ENCODE peak calls at places on chromosomes 5 and 9, in four cellular contexts. Q, W, F and Y are unnamed samples.

GRCh38 chr9:89603629-89604462 is 966 bp upstream of the GADD45G start:
- DNase-seq in F (peak; percentile 90), Q (peak; percentile 69), W (peak; percentile 63), Y (peak; percentile 85)

GRCh38 chr9:113640418-113640817 is 176.9 kb downstream of the RGS3 start:
- DNase-seq in Q (no peak), W (no peak), F (no peak), Y (no peak)

GRCh38 chr5:73030531-73030930 is 74.7 kb downstream of the FCHO2 start:
- DNase-seq in W (no peak), F (no peak), Q (no peak), Y (peak; percentile 56)

GRCh38 chr5:164119806-164120440 is 614.5 kb downstream of the MAT2B start:
- DNase-seq in F (no peak), Q (no peak), W (peak; percentile 54), Y (peak; percentile 84)

GRCh38 chr5:124839371-124839998 is 93.0 kb upstream of the ZNF608 start:
- DNase-seq in Q (no peak), F (no peak), W (no peak), Y (peak; percentile 50)

GRCh38 chr5:114362197-114362976 is 517 bp downstream of the KCNN2 start:
- DNase-seq in F (no peak), Q (peak; percentile 24), W (no peak), Y (no peak)

GRCh38 chr5:95178046-95178651 is 106.7 kb downstream of the MCTP1 start:
- DNase-seq in F (no peak), Q (peak; percentile 25), W (peak; percentile 85), Y (no peak)

GRCh38 chr9:137139468-137140150 is 655 bp downstream of the GRIN1 start:
- DNase-seq in Q (no peak), W (no peak), F (no peak), Y (no peak)

GRCh38 chr9:83937861-83938455 is 16.7 kb upstream of the KIF27 start:
- DNase-seq in F (no peak), Q (peak; percentile 21), W (peak; percentile 75), Y (peak; percentile 60)

GRCh38 chr9:108953983-108954574 is 19.9 kb downstream of the ABITRAM start:
- DNase-seq in Q (no peak), F (no peak), W (peak; percentile 44), Y (peak; percentile 40)

GRCh38 chr9:3441197-3441816 is 84.5 kb downstream of the RFX3 start:
- DNase-seq in Q (peak; percentile 9), F (no peak), W (peak; percentile 57), Y (peak; percentile 14)

GRCh38 chr5:179404321-179405053 is 59.2 kb upstream of the ADAMTS2 start:
- DNase-seq in Q (no peak), W (no peak), F (no peak), Y (no peak)

GRCh38 chr5:113162770-113163169 is 186.2 kb downstream of the DCP2 start:
- DNase-seq in W (peak; percentile 11), F (no peak), Q (no peak), Y (no peak)

GRCh38 chr5:143177263-143177994 is 226.1 kb downstream of the NR3C1 start:
- DNase-seq in W (peak; percentile 98), F (no peak), Q (no peak), Y (no peak)

GRCh38 chr9:113963914-113964739 is 88.0 kb downstream of the ZNF618 start:
- DNase-seq in F (no peak), W (no peak), Q (no peak), Y (no peak)

GRCh38 chr9:90878562-90878961 is 76.9 kb downstream of the SYK start:
- DNase-seq in F (no peak), W (no peak), Q (no peak), Y (no peak)

GRCh38 chr5:91307023-91307422 is 76.1 kb downstream of the ARRDC3 start:
- DNase-seq in W (no peak), F (no peak), Q (no peak), Y (no peak)

GRCh38 chr5:43037929-43038510 is 2.1 kb downstream of the ANXA2R start:
- DNase-seq in F (no peak), Q (no peak), W (no peak), Y (no peak)

GRCh38 chr5:110194191-110194590 is 504.5 kb downstream of the MAN2A1 start:
- DNase-seq in W (no peak), Q (no peak), F (no peak), Y (no peak)

GRCh38 chr5:62044989-62045388 is 261.0 kb upstream of the KIF2A start:
- DNase-seq in Q (no peak), F (no peak), W (no peak), Y (no peak)

GRCh38 chr9:131619680-131620079 is 74.4 kb downstream of the PRRT1B start:
- DNase-seq in Q (no peak), W (no peak), F (no peak), Y (no peak)

GRCh38 chr5:65790371-65791163 is 68.6 kb downstream of the NLN start:
- DNase-seq in W (no peak), Q (no peak), F (no peak), Y (no peak)

GRCh38 chr9:38312406-38312805 is 80.1 kb upstream of the ALDH1B1 start:
- DNase-seq in Q (no peak), W (no peak), F (no peak), Y (no peak)

GRCh38 chr9:133184971-133185370 is 21.3 kb upstream of the GBGT1 start:
- DNase-seq in W (peak; percentile 83), Q (peak; percentile 26), F (no peak), Y (peak; percentile 40)